ENCODE peak calls at places on chromosomes 6 and 20, in seven cellular contexts. T, V, H, M, A, U and O are unnamed samples.

GRCh38 chr6:10962673-10963072 is 75.8 kb downstream of the SYCP2L start:
- DNase-seq in M (no peak), A (peak), U (no peak), H (no peak), T (no peak), V (no peak), O (no peak)

GRCh38 chr6:10487668-10488327 is 33.4 kb upstream of the GCNT2 start:
- DNase-seq in M (peak), T (no peak), V (no peak), H (no peak), A (peak), U (no peak), O (no peak)

GRCh38 chr20:9024996-9025395 is 43.9 kb upstream of the PLCB4 start:
- DNase-seq in T (no peak), V (no peak), U (no peak), A (no peak), M (no peak), H (no peak), O (no peak)

GRCh38 chr6:113120214-113120576 is 737.0 kb upstream of the MARCKS start:
- DNase-seq in A (no peak), U (no peak), M (no peak), H (no peak), V (no peak), T (no peak), O (no peak)

GRCh38 chr20:40489886-40490285 is 199.2 kb downstream of the MAFB start:
- DNase-seq in M (no peak), T (no peak), V (no peak), H (no peak), A (no peak), U (no peak), O (no peak)

GRCh38 chr20:54114109-54114508 is 43.7 kb upstream of the BCAS1 start:
- DNase-seq in M (no peak), A (no peak), H (no peak), V (no peak), T (no peak), U (no peak), O (no peak)

GRCh38 chr6:5517781-5518180 is 256.5 kb downstream of the FARS2 start:
- DNase-seq in M (no peak), H (no peak), U (no peak), V (no peak), A (no peak), T (no peak), O (no peak)

GRCh38 chr6:57265755-57266221 is 43.7 kb upstream of the RAB23 start:
- DNase-seq in A (no peak), U (no peak), T (no peak), M (no peak), H (no peak), V (no peak), O (no peak)

GRCh38 chr6:83294676-83295075 is 101.5 kb downstream of the RWDD2A start:
- DNase-seq in U (no peak), V (no peak), T (no peak), A (no peak), H (no peak), M (no peak), O (no peak)

GRCh38 chr20:8248051-8248450 is 116.0 kb downstream of the PLCB1 start:
- DNase-seq in T (no peak), U (no peak), H (no peak), M (no peak), A (no peak), V (no peak), O (no peak)

GRCh38 chr20:25254986-25255680 is 7.2 kb downstream of the PYGB start:
- DNase-seq in V (no peak), A (peak), U (no peak), T (no peak), H (no peak), M (no peak), O (no peak)

GRCh38 chr6:2448826-2449571 is 203.6 kb upstream of the GMDS start:
- DNase-seq in U (no peak), A (peak), T (no peak), M (no peak), H (peak), V (peak), O (peak)

GRCh38 chr6:33207569-33208088 is 671 bp upstream of the RING1 start:
- DNase-seq in U (no peak), H (peak), M (no peak), T (no peak), V (no peak), A (peak), O (no peak)

GRCh38 chr6:46220351-46221220 is 49.8 kb upstream of the ENPP5 start:
- DNase-seq in M (no peak), H (no peak), U (peak), T (no peak), V (no peak), A (no peak), O (no peak)

GRCh38 chr6:122399348-122400120 is at the start of gene HSF2:
- DNase-seq in H (peak), U (peak), V (peak), T (peak), A (peak), M (peak), O (peak)

GRCh38 chr6:122400467-122401089 is 1.1 kb downstream of the HSF2 start:
- DNase-seq in H (peak), V (no peak), T (no peak), M (no peak), A (no peak), U (no peak), O (no peak)

GRCh38 chr6:122400121-122400450 is 634 bp downstream of the HSF2 start:
- DNase-seq in H (peak), U (no peak), V (peak), A (no peak), M (no peak), T (no peak), O (no peak)

GRCh38 chr6:122401104-122401503 is 1.7 kb downstream of the HSF2 start:
- DNase-seq in A (no peak), M (no peak), V (no peak), U (no peak), H (no peak), T (no peak), O (no peak)

GRCh38 chr6:122399055-122399347 is 451 bp upstream of the HSF2 start:
- DNase-seq in U (no peak), H (no peak), M (no peak), V (no peak), A (no peak), T (no peak), O (no peak)
- TF ChIP-seq POLR2AphosphoS5 in U (no peak), H (no peak), M (no peak), V (no peak), A (no peak), T (no peak), O (no peak)

DNA sequence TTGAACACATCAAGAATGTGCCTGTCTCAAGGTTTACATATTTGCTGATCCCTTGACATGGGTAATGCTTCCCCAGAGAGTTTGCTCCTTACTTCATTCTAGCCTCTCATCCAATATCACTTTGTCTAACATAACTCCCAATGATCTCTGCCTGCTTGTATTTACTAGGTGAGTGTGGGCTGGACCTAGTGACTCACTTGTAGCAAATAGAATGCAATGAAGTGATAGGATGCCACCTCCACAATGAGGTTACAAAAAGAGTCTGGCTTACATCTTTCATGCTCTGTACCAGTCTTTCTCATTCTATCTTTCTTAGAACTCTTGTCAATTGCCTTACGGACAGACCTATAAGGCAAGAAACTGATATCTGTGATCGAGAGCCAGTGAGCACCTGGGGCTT is 44.9 kb upstream of the TMEM200A start:
- DNase-seq in T (no peak), H (no peak), U (no peak), V (no peak), A (no peak), M (no peak), O (no peak)
- TF ChIP-seq TAF1 in T (no peak), H (no peak), U (no peak), V (no peak), A (no peak), M (no peak), O (no peak)

GRCh38 chr20:50909413-50909812 is 21.8 kb downstream of the ADNP start:
- DNase-seq in T (no peak), M (no peak), U (no peak), V (no peak), A (no peak), H (no peak), O (no peak)
- TF ChIP-seq POLR2AphosphoS5 in T (no peak), M (no peak), U (no peak), V (no peak), A (no peak), H (no peak), O (no peak)

DNA sequence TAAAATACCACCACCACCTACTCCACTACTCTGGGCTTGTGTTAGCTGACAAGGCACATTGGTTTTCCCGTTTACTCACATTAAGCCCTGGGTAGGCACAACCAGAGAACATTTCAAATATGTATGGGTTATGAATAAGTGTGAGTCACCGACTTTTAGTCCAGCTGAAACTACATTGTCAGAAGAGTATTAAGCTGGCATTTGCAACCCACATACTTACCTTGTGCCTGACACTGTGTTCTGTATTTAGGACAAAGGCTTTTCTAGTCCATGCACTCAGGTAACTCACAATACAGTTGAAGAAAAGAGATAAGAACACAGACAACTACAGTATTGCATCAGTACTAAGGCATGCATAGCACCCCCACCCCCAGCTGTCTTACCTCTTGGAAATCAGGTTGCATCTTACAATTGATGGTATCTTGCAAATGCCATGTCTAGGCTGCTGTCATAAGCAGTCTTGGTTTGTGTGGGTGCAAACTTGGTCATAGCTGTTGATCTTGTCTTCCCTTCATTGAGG is 40.3 kb upstream of the AHI1 start:
- DNase-seq in V (no peak), T (no peak), A (no peak), U (no peak), M (no peak), H (no peak), O (no peak)
- TF ChIP-seq TAF1 in V (no peak), T (no peak), A (no peak), U (no peak), M (no peak), H (no peak), O (no peak)

GRCh38 chr20:57988422-57988821 is 240.0 kb downstream of the ANKRD60 start:
- DNase-seq in U (no peak), T (no peak), H (no peak), V (no peak), A (no peak), M (no peak), O (no peak)

GRCh38 chr20:57993738-57994431 is 234.6 kb downstream of the ANKRD60 start:
- DNase-seq in T (no peak), U (no peak), M (no peak), A (no peak), V (no peak), H (no peak), O (no peak)

GRCh38 chr20:57990396-57990987 is 238.0 kb downstream of the ANKRD60 start:
- DNase-seq in U (no peak), T (no peak), M (no peak), H (no peak), A (no peak), V (no peak), O (no peak)

GRCh38 chr20:57988828-57989227 is 239.6 kb downstream of the ANKRD60 start:
- DNase-seq in A (no peak), V (no peak), U (no peak), H (no peak), M (no peak), T (no peak), O (no peak)

GRCh38 chr20:57991211-57991841 is 237.1 kb downstream of the ANKRD60 start:
- DNase-seq in U (no peak), M (peak), H (no peak), V (no peak), A (peak), T (no peak), O (no peak)
- TF ChIP-seq POLR2AphosphoS5 in U (no peak), M (no peak), H (no peak), V (no peak), A (no peak), T (no peak), O (no peak)

DNA sequence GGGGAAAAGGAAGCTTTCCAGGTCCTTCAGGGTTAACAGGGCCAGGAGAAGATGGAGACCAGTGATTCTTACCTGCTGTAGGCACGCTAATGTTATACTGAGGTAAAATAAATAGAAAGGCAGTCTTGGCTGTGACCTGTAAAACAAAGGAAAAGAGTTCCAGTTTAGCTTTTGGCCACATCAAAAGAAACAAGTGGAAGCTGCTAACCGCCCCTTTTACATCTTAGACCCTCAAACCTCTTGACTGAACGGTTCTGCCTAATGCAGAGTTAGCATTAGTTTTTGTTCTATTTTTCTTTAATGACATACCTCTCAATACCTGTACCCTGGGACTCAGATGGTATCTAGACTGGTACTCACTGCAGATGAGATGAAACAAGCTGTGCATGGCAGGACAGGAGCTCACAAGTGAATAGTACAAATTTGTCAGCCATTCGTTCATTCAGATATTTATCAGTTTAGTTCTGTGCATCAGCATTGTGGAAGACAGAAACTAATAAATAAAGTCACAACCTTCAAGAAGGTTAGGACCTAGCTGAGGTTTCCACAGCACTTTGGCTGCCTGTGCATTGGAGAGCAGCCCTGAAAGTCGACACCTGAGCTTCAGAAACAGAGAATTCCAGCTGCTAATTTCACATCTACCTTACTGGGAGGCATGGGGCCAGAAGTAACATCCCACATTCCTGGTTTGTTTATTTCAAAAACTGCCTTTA is 41.0 kb downstream of the TRAM2 start:
- DNase-seq in T (no peak), M (no peak), A (no peak), U (no peak), H (no peak), V (no peak), O (no peak)
- TF ChIP-seq TAF1 in T (no peak), M (no peak), A (no peak), U (no peak), H (no peak), V (no peak), O (no peak)

GRCh38 chr6:96897396-96898240 is at the start of gene NDUFAF4:
- DNase-seq in M (peak), T (peak), H (peak), A (peak), U (peak), V (peak), O (peak)
- TF ChIP-seq POLR2AphosphoS5 in M (peak), T (no peak), H (peak), A (peak), U (peak), V (peak), O (no peak)

DNA sequence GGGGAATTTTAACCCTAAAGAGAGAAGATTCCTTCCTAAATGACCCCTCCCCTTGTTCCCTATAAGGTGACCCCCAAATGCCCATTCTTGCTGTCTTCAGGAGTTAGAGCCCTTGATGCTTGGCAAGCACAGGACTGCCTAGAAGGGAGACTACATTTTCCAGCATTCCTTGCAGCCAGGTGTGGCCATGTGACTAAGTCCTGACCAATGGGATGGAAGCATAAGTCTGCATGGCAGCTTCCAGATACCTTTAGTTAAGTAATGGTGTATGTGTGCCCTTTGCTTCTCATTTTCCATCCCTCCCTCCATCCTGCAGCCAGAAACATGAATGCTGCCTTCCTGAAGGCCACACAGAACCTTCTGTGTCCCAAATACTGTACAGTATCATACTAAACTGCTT is 5.5 kb downstream of the BFSP1 start:
- DNase-seq in M (no peak), U (no peak), H (peak), T (no peak), V (peak), A (peak), O (no peak)
- TF ChIP-seq TAF1 in M (no peak), U (no peak), H (no peak), T (no peak), V (no peak), A (no peak), O (no peak)

DNA sequence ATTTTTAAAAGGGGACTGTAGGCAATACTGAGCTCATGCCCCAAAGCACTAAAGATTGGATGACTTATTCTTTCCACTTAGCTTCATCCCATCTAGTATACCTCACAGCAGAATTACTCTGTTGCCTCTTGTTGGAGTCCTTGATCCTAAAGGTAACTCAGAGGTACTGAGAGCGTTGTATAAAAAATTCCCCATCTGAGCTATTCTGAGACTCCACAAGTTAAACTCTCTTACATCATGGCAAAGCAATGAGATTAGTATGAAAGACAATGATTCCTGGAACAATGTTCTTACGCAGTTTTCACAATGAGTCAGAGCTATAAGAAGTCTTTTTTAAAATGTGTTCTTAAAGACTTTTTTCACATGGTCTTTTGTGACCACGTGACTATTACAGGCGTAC is 370.1 kb downstream of the ADGRB3 start:
- DNase-seq in H (no peak), A (no peak), U (no peak), V (no peak), M (no peak), T (no peak), O (no peak)
- TF ChIP-seq POLR2AphosphoS5 in H (no peak), A (no peak), U (no peak), V (no peak), M (no peak), T (no peak), O (no peak)

DNA sequence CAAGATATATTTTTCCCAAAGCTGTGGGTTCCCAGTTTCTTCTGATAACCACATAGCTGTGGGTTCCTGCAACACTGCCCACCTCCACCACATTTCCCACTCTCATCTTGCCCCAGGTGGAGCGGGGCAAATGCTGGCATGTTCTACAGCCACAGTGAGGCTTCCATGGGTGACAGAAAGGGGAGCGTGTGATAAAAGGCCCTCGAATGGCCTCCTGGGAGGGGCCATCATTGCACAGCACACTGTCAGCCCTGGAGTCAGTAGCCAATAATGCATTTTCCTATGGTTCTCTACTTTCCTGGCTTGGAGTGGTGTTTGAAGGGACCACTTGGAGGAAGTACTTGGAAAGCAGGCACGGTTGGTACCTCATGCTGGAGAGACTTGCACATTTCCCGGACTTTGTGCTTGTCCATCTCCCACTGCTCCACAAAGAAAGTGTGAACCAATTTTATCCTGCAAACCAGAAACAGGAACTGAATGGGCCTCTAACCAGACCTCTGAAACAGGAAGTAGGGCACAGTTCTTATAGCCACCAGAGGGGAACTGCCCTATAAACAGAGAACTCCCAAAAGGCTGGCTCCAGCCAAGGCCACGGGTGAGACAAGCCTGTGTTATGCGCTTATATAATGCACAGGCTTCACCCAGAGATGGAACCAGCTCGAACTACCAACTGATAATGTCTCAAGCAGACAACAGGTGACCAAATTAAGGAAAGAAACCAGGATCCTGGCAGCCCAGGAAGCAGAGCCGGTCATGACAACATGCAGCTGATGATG is 8.6 kb downstream of the MAP3K5 start:
- DNase-seq in A (no peak), M (no peak), U (no peak), V (no peak), H (peak), T (no peak), O (no peak)
- TF ChIP-seq TAF1 in A (no peak), M (no peak), U (no peak), V (no peak), H (no peak), T (no peak), O (no peak)